ENCODE peak calls at places on chromosomes 1 and 21, in four cellular contexts. E is AG08395, U is ascending aorta, Z is midbrain. P is an unnamed sample.

GRCh38 chr21:39182484-39183271 is 573 bp downstream of the PSMG1 start:
- DNase-seq in E (no peak), U (peak; percentile 68), Z (no peak), P (no peak)

GRCh38 chr1:59999006-59999405 is 72.4 kb upstream of the CYP2J2 start:
- DNase-seq in E (no peak), U (no peak), Z (no peak), P (no peak)

GRCh38 chr1:235417101-235417697 is 50.0 kb downstream of the TBCE start:
- DNase-seq in E (peak; percentile 85), U (peak; percentile 86), Z (peak; percentile 80), P (peak; percentile 39)

GRCh38 chr1:208252126-208252853 is 8.1 kb upstream of the PLXNA2 start:
- DNase-seq in E (peak; percentile 61), U (no peak), Z (no peak), P (no peak)

GRCh38 chr1:109944541-109944940 is 33.9 kb downstream of the CSF1 start:
- DNase-seq in E (no peak), U (no peak), Z (no peak), P (no peak)

GRCh38 chr1:53393325-53393792 is 65.5 kb upstream of the LRP8 start:
- DNase-seq in E (peak; percentile 90), U (peak; percentile 83), Z (peak; percentile 86), P (peak; percentile 61)

GRCh38 chr1:152902676-152903075 is 5.7 kb upstream of the IVL start:
- DNase-seq in E (no peak), U (no peak), Z (no peak), P (no peak)

GRCh38 chr1:36856126-36856525 is 178.2 kb downstream of the GRIK3 start:
- DNase-seq in E (no peak), U (no peak), Z (no peak), P (no peak)

GRCh38 chr1:26861286-26861701 is 1.7 kb upstream of the SFN start:
- DNase-seq in E (peak; percentile 46), U (no peak), Z (no peak), P (no peak)

GRCh38 chr1:103129255-103129654 is 20.9 kb upstream of the COL11A1 start:
- DNase-seq in E (peak; percentile 27), U (no peak), Z (no peak), P (no peak)

GRCh38 chr1:44049839-44050238 is 18.6 kb upstream of the SLC6A9 start:
- DNase-seq in E (peak; percentile 84), U (no peak), Z (no peak), P (peak; percentile 79)

GRCh38 chr1:9013824-9014223 is 12.4 kb downstream of the SLC2A7 start:
- DNase-seq in E (no peak), U (no peak), Z (no peak), P (no peak)

GRCh38 chr21:22855581-22855980 is 1857.4 kb downstream of the NCAM2 start:
- DNase-seq in E (no peak), U (no peak), Z (no peak), P (peak; percentile 13)

GRCh38 chr1:188006354-188006753 is 1177.6 kb downstream of the PLA2G4A start:
- DNase-seq in E (no peak), U (no peak), Z (no peak), P (no peak)

GRCh38 chr1:167109125-167109524 is 15.2 kb downstream of the STYXL2 start:
- DNase-seq in E (no peak), U (no peak), Z (no peak), P (no peak)

GRCh38 chr1:150272379-150272840 is at the start of gene C1orf54:
- DNase-seq in E (peak; percentile 56), U (peak; percentile 83), Z (peak; percentile 39), P (no peak)

GRCh38 chr1:91940496-91940895 is 8.7 kb upstream of the BRDT start:
- DNase-seq in E (no peak), U (no peak), Z (no peak), P (no peak)

GRCh38 chr1:53024117-53024516 is 37.9 kb upstream of the PODN start:
- DNase-seq in E (no peak), U (no peak), Z (no peak), P (no peak)

GRCh38 chr1:200294241-200294640 is 115.6 kb downstream of the ZNF281 start:
- DNase-seq in E (no peak), U (no peak), Z (no peak), P (no peak)

GRCh38 chr1:75438355-75438754 is 172.6 kb downstream of the SLC44A5 start:
- DNase-seq in E (no peak), U (no peak), Z (no peak), P (no peak)

GRCh38 chr1:36971832-36972231 is 62.5 kb downstream of the GRIK3 start:
- DNase-seq in E (no peak), U (no peak), Z (no peak), P (no peak)

GRCh38 chr21:31473685-31474345 is 129.8 kb upstream of the TIAM1 start:
- DNase-seq in E (no peak), U (no peak), Z (no peak), P (no peak)

GRCh38 chr1:37537378-37537777 is 16.7 kb downstream of the SNIP1 start:
- DNase-seq in E (no peak), U (no peak), Z (no peak), P (peak; percentile 43)

GRCh38 chr1:207997486-207998268 is 86.8 kb upstream of the CD34 start:
- DNase-seq in E (peak; percentile 84), U (peak; percentile 79), Z (peak; percentile 59), P (peak; percentile 58)

GRCh38 chr1:204528241-204528640 is 12.0 kb downstream of the MDM4 start:
- DNase-seq in E (no peak), U (no peak), Z (no peak), P (no peak)

GRCh38 chr1:247415423-247416361 is at the start of gene NLRP3:
- DNase-seq in E (no peak), U (no peak), Z (peak; percentile 7), P (peak; percentile 41)

GRCh38 chr1:36086529-36087232 is 2.0 kb upstream of the ADPRS start:
- DNase-seq in E (no peak), U (no peak), Z (no peak), P (no peak)

GRCh38 chr1:113153116-113153803 is 80.3 kb downstream of the LRIG2 start:
- DNase-seq in E (no peak), U (no peak), Z (peak; percentile 15), P (peak; percentile 51)

GRCh38 chr21:44428281-44428942 is 26.9 kb upstream of the LRRC3 start:
- DNase-seq in E (no peak), U (no peak), Z (no peak), P (peak; percentile 47)

GRCh38 chr1:225857256-225857655 is 24.9 kb downstream of the TMEM63A start:
- DNase-seq in E (no peak), U (no peak), Z (peak; percentile 59), P (no peak)

GRCh38 chr1:29684141-29684540 is 447.8 kb downstream of the PTPRU start:
- DNase-seq in E (no peak), U (peak; percentile 42), Z (no peak), P (no peak)

GRCh38 chr1:222617367-222617951 is 438 bp upstream of the MIA3 start:
- DNase-seq in E (peak; percentile 91), U (peak; percentile 97), Z (peak; percentile 83), P (peak; percentile 94)

GRCh38 chr21:41827951-41828883 is 50.9 kb downstream of the PRDM15 start:
- DNase-seq in E (no peak), U (no peak), Z (no peak), P (peak; percentile 26)

GRCh38 chr1:184035719-184036516 is 1.6 kb downstream of the COLGALT2 start:
- DNase-seq in E (no peak), U (no peak), Z (no peak), P (no peak)

GRCh38 chr1:162639718-162640117 is 7.5 kb downstream of the DDR2 start:
- DNase-seq in E (no peak), U (no peak), Z (no peak), P (no peak)

GRCh38 chr1:91885716-91886506 is at the start of gene TGFBR3:
- DNase-seq in E (peak; percentile 95), U (peak; percentile 95), Z (peak; percentile 89), P (peak; percentile 85)

GRCh38 chr1:2125375-2126211 is 69.0 kb downstream of the FAAP20 start:
- DNase-seq in E (no peak), U (no peak), Z (no peak), P (no peak)

GRCh38 chr1:103218369-103218768 is 110.0 kb upstream of the COL11A1 start:
- DNase-seq in E (no peak), U (no peak), Z (no peak), P (no peak)

GRCh38 chr1:7808253-7808844 is 24.3 kb downstream of the PER3 start:
- DNase-seq in E (peak; percentile 39), U (no peak), Z (no peak), P (no peak)

P was measured in MG63.